ENCODE peak calls at places on chromosome 19, in nine cellular contexts. Q is uterus, K is iPS DF 6.9, N is heart right ventricle, R is AG04450, L is astrocyte of the spinal cord, P is psoas muscle, Y is Panc1, B is adrenal gland. M is an unnamed sample.

GRCh38 chr19:49442354-49442753 is 1.0 kb upstream of the SLC17A7 start:
- DNase-seq in Q (peak), K (no peak), N (peak), R (no peak), L (no peak), P (peak), Y (no peak), B (peak), M (no peak)

GRCh38 chr19:3039641-3040077 is 10.6 kb upstream of the TLE2 start:
- DNase-seq in Q (no peak), K (no peak), N (no peak), R (no peak), L (no peak), P (peak), Y (no peak), B (peak), M (no peak)

GRCh38 chr19:1265611-1266115 is 3.5 kb upstream of the CIRBP start:
- DNase-seq in Q (peak), K (no peak), N (peak), R (no peak), L (peak), P (peak), Y (no peak), B (peak), M (peak)

GRCh38 chr19:16886305-16886880 is 2.4 kb upstream of the F2RL3 start:
- DNase-seq in Q (peak), K (no peak), N (peak), R (no peak), L (no peak), P (peak), Y (no peak), B (peak), M (no peak)

GRCh38 chr19:43774103-43774939 is 6.5 kb downstream of the KCNN4 start:
- DNase-seq in Q (peak), K (no peak), N (peak), R (no peak), L (no peak), P (peak), Y (no peak), B (peak), M (no peak)

GRCh38 chr19:55325172-55325571 is at the start of gene TMEM150B:
- DNase-seq in Q (no peak), K (no peak), N (no peak), R (no peak), L (no peak), P (no peak), Y (no peak), B (no peak), M (no peak)

GRCh38 chr19:1871630-1872029 is 8.3 kb upstream of the KLF16 start:
- DNase-seq in Q (no peak), K (no peak), N (no peak), R (no peak), L (no peak), P (no peak), Y (no peak), B (no peak), M (no peak)

GRCh38 chr19:44719262-44719701 is 20.3 kb downstream of the CEACAM16 start:
- DNase-seq in Q (no peak), K (no peak), N (no peak), R (no peak), L (no peak), P (no peak), Y (no peak), B (no peak), M (no peak)

GRCh38 chr19:34676697-34677385 is at the start of gene SCGB2B2:
- DNase-seq in Q (no peak), K (peak), N (peak), R (no peak), L (no peak), P (no peak), Y (no peak), B (no peak), M (peak)

GRCh38 chr19:11382898-11383705 is 1.0 kb downstream of the EPOR start:
- DNase-seq in Q (no peak), K (no peak), N (peak), R (no peak), L (no peak), P (peak), Y (no peak), B (peak), M (no peak)

GRCh38 chr19:51921949-51922348 is 5.3 kb upstream of the ZNF613 start:
- DNase-seq in Q (no peak), K (no peak), N (no peak), R (no peak), L (peak), P (no peak), Y (no peak), B (no peak), M (no peak)

GRCh38 chr19:38004505-38005223 is 97.7 kb downstream of the SIPA1L3 start:
- DNase-seq in Q (peak), K (no peak), N (peak), R (peak), L (peak), P (peak), Y (peak), B (peak), M (peak)

GRCh38 chr19:43148233-43148632 is 38.1 kb downstream of the PSG5 start:
- DNase-seq in Q (no peak), K (no peak), N (no peak), R (peak), L (peak), P (no peak), Y (no peak), B (no peak), M (peak)

DNA sequence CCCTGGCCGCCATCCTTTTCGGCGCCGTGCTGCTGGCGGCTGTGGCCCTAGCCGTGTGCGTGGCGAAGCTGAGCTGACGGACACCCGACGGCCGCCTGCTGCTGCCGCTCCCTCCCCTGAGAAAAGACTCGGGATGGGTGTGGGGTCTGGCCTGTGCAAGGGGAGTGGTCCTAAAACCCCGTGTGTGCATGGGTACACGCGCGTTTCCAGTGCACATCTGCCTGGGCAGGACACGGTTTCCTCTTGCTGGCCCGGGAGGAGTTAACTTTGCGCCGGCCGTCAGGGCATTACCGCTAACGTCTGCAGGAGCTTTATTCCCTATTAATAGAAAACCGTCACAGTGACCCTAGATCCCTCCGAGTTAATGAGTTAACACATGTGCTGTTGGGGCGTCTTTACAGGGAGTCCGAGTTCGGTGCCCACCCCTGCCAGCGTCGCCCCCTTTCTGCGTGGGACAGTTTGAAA is 1.3 kb downstream of the RGS9BP start:
- DNase-seq in Q (no peak), K (no peak), N (no peak), R (no peak), L (no peak), P (peak), Y (no peak), B (no peak), M (no peak)
- H3K4me3 ChIP-seq in Q (no peak), K (peak), N (peak), R (no peak), L (no peak), P (peak), Y (no peak), B (peak), M (no peak)

GRCh38 chr19:40565910-40566495 is 10.7 kb upstream of the SHKBP1 start:
- DNase-seq in Q (no peak), K (no peak), N (no peak), R (no peak), L (no peak), P (no peak), Y (no peak), B (no peak), M (no peak)

GRCh38 chr19:40570313-40571004 is 6.2 kb upstream of the SHKBP1 start:
- DNase-seq in Q (peak), K (peak), N (peak), R (peak), L (peak), P (peak), Y (peak), B (peak), M (peak)

GRCh38 chr19:40565355-40565754 is 11.3 kb upstream of the SHKBP1 start:
- DNase-seq in Q (no peak), K (no peak), N (no peak), R (no peak), L (no peak), P (no peak), Y (no peak), B (no peak), M (no peak)

GRCh38 chr19:40567750-40568494 is 8.8 kb upstream of the SHKBP1 start:
- DNase-seq in Q (no peak), K (no peak), N (no peak), R (no peak), L (no peak), P (no peak), Y (no peak), B (no peak), M (no peak)

DNA sequence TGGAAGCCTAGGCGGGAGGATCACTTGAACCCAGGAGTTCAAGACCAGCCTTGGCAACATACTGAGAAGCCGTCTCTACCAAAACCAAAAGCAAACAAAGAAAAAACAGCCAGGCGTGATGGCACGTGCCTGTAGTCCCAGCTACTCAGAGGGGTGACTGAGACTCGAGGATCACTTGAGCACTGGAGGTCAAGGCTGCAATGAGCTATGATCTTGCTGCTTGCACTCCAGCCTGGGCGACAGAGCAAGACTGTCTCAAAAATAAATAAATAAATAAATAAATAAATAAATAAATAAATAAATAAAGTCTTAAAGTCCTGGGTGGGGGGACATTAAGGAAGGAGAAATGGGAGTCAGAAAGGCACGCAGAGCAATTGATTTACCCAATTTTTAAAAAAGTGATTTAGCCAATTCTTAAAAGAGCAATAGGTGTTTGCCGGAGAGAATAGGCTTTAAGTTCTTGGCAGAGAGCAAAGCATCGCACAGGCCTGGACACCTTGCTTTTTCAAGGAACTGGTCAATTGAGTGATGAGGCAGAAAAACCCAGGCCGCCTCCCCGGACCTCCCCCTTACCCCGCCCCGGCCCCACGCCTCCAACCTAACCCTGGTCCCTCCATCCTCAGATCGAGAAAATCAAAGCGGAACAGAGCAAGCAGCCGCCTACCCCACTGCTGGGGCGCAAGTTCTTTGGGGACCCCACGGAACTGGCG is 9.5 kb upstream of the SHKBP1 start:
- DNase-seq in Q (no peak), K (no peak), N (no peak), R (no peak), L (no peak), P (no peak), Y (no peak), B (no peak), M (no peak)
- H3K4me3 ChIP-seq in Q (peak), K (peak), N (peak), R (peak), L (no peak), P (peak), Y (peak), B (peak), M (peak)

DNA sequence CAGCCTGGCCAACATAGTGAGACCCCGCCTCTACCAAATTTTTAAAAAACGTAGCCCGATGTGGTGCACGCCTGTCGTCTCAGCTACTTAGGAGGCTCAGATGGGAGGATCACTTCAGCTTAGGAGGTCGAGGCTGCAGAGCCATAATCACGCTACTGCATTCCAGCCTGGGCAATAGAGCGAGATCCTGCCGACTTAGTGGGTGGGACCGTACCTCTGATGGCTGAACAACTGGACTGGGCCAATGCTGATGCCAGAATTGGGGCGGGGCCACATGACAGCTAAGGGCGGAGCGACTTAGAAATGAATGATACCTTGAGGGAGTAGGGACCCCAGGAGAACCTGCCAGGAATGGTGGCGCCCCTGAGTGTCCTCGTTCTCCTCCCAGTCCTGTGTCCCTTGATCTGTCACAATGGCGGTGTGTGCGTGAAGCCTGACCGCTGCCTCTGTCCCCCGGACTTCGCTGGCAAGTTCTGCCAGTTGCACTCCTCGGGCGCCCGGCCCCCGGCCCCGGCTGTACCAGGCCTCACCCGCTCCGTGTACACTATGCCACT is 3.6 kb downstream of the LTBP4 start:
- DNase-seq in Q (peak), K (no peak), N (no peak), R (no peak), L (no peak), P (no peak), Y (no peak), B (no peak), M (no peak)
- H3K4me3 ChIP-seq in Q (peak), K (no peak), N (peak), R (peak), L (peak), P (peak), Y (peak), B (peak), M (peak)

DNA sequence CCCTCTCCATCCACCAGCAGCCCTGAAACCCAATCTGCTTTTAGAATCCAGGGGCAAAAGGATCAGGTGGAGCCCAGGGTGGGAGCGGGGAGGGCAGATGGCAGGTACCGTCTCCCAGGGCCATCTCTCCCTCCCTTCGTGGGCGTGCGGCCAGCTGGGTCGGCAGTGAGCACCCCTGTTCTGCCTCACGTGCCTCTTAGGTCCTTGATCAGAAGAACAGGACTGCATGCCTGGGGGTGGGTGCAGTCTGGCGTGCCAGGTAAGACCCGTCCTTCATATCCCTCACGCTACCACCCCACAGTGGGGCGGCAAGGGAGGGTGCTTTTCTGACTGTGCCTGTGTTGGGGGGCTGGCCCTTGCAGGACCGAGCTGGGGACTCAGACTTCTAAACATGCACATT is 2.0 kb downstream of the SLC8A2 start:
- DNase-seq in Q (no peak), K (no peak), N (no peak), R (no peak), L (no peak), P (peak), Y (no peak), B (no peak), M (no peak)
- H3K4me3 ChIP-seq in Q (no peak), K (no peak), N (no peak), R (no peak), L (no peak), P (no peak), Y (no peak), B (no peak), M (no peak)

GRCh38 chr19:8580710-8581281 is 3.6 kb upstream of the MYO1F start:
- DNase-seq in Q (peak), K (peak), N (peak), R (no peak), L (peak), P (peak), Y (peak), B (peak), M (no peak)

GRCh38 chr19:8585894-8586750 is 8.9 kb upstream of the MYO1F start:
- DNase-seq in Q (no peak), K (no peak), N (no peak), R (no peak), L (no peak), P (no peak), Y (no peak), B (peak), M (no peak)

GRCh38 chr19:8589177-8589714 is 12.0 kb upstream of the MYO1F start:
- DNase-seq in Q (no peak), K (no peak), N (no peak), R (no peak), L (no peak), P (no peak), Y (no peak), B (no peak), M (no peak)

DNA sequence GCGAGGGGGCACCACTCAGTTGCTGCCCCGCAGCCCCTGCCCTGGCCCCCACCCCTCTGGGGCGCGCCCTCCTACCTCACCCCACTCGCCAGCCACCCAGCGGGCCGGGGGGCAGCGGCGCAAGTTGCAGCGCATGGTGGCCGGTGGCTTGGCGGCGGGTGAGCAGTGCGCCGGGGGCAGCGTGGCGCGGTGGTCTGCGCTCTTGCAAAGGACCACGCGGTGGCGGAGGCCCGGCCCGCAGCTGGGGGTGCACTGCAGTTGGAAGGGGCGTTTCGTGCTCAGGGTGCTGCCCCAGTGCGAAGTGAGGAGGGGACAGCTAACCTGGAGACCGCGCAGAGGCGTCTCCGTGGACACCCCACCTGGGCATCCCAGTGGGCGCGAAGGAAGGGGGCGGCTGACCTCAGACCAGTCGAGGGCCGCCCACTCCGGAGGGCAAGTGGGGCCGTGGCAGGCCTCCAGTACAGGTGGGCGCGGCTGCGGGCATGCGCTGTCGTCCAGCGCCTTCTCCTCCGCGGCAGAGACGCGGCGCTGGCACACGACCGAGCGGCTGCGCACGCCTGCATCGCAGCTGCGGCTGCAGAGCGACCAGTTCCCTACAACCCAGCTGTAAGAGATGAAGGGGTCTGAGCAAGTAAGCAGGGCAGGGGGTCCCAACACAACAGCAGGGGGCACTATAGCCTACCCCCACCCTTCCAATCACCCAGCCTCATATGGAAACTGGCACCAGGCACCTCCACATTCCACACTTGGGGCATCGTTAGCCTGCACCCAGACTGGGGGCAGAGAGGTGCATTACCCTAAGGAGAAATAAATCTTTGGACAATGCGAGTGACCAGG is 8.0 kb upstream of the MYO1F start:
- DNase-seq in Q (no peak), K (no peak), N (no peak), R (no peak), L (no peak), P (no peak), Y (no peak), B (no peak), M (no peak)
- H3K4me3 ChIP-seq in Q (no peak), K (no peak), N (no peak), R (no peak), L (no peak), P (no peak), Y (no peak), B (no peak), M (no peak)

GRCh38 chr19:19113040-19113541 is 25.2 kb downstream of the TMEM161A start:
- DNase-seq in Q (no peak), K (no peak), N (no peak), R (peak), L (peak), P (no peak), Y (no peak), B (no peak), M (peak)

GRCh38 chr19:19111138-19111835 is 27.0 kb downstream of the TMEM161A start:
- DNase-seq in Q (no peak), K (no peak), N (no peak), R (no peak), L (no peak), P (no peak), Y (no peak), B (no peak), M (no peak)

GRCh38 chr19:19109601-19110000 is 28.7 kb downstream of the TMEM161A start:
- DNase-seq in Q (no peak), K (no peak), N (no peak), R (peak), L (no peak), P (no peak), Y (no peak), B (peak), M (no peak)

GRCh38 chr19:19111967-19112580 is 26.2 kb downstream of the TMEM161A start:
- DNase-seq in Q (no peak), K (no peak), N (no peak), R (no peak), L (no peak), P (no peak), Y (no peak), B (no peak), M (no peak)

GRCh38 chr19:19110410-19111137 is 27.7 kb downstream of the TMEM161A start:
- DNase-seq in Q (no peak), K (no peak), N (no peak), R (no peak), L (no peak), P (no peak), Y (no peak), B (no peak), M (no peak)
- H3K4me3 ChIP-seq in Q (no peak), K (no peak), N (peak), R (no peak), L (no peak), P (no peak), Y (no peak), B (no peak), M (no peak)